ENCODE peak calls at places on chromosome 6, in ten cellular contexts. M is AG10803, B is SHP77 treated with DMSO at 0.1 percent for 48 hours, C is GDM1, P is OCI-LY7, Q is fibroblast of the conjunctiva, I is AG08396, E is GF-D8, F is right lobe of liver, Y is HS-5. R is an unnamed sample.

GRCh38 chr6:125985522-125985921 is 818 bp upstream of the TRMT11 start:
- DNase-seq in M (no peak), F (no peak), B (no peak), Y (no peak), Q (no peak), C (no peak), I (no peak), E (no peak), P (no peak), R (no peak)

GRCh38 chr6:452301-453067 is 60.9 kb downstream of the IRF4 start:
- DNase-seq in Y (no peak), E (no peak), C (no peak), Q (no peak), F (no peak), B (no peak), P (no peak), M (peak), I (no peak), R (no peak)

GRCh38 chr6:31158863-31159855 is 770 bp downstream of the TCF19 start:
- DNase-seq in B (no peak), I (no peak), Y (no peak), F (no peak), P (peak), M (peak), C (peak), E (no peak), Q (no peak), R (no peak)

GRCh38 chr6:43123691-43124314 is 47.3 kb upstream of the SRF start:
- DNase-seq in F (no peak), B (no peak), M (no peak), C (no peak), E (no peak), P (no peak), Y (no peak), Q (no peak), I (no peak), R (no peak)

GRCh38 chr6:127297502-127298070 is 30.9 kb downstream of the RNF146 start:
- DNase-seq in C (no peak), I (no peak), Q (no peak), P (no peak), B (no peak), M (no peak), E (no peak), Y (no peak), F (no peak), R (no peak)

GRCh38 chr6:56916849-56917551 is 37.9 kb upstream of the BEND6 start:
- DNase-seq in Q (no peak), F (no peak), B (no peak), Y (no peak), C (no peak), M (no peak), E (no peak), I (no peak), P (no peak), R (no peak)

GRCh38 chr6:81981812-81982211 is 229.3 kb upstream of the TENT5A start:
- DNase-seq in I (peak), Y (peak), C (no peak), Q (peak), P (no peak), B (no peak), M (peak), E (no peak), F (no peak), R (no peak)

GRCh38 chr6:169292340-169293124 is 38.9 kb upstream of the THBS2 start:
- DNase-seq in M (peak), Q (peak), Y (peak), C (no peak), I (peak), F (no peak), B (no peak), E (no peak), P (no peak), R (peak)

GRCh38 chr6:56902551-56903464 is 52.1 kb upstream of the BEND6 start:
- DNase-seq in C (peak), Y (no peak), M (peak), F (no peak), E (peak), Q (peak), P (peak), I (peak), B (peak), R (peak)

GRCh38 chr6:139230421-139230840 is 61.4 kb downstream of the TXLNB start:
- DNase-seq in I (no peak), M (peak), F (no peak), E (peak), Q (no peak), Y (no peak), B (peak), C (peak), P (peak), R (no peak)

GRCh38 chr6:56555438-56555872 is 87.2 kb downstream of the DST start:
- DNase-seq in M (peak), I (peak), F (no peak), Y (no peak), E (no peak), Q (no peak), P (no peak), C (no peak), B (peak), R (no peak)

R was measured in ovary.